ENCODE peak calls at places on chromosomes 11 and 22, in six cellular contexts. One of them, this sample, is unnamed.

GRCh38 chr22:20567371-20567847 is 60.0 kb downstream of the MED15 start:
- DNase-seq in tibial nerve: no peak
- DNase-seq in HCT116: no peak
- DNase-seq in uterus: no peak
- DNase-seq in fibroblast of lung: peak; percentile 76
- DNase-seq in breast epithelium: no peak
- DNase-seq in this sample: no peak

GRCh38 chr22:39176067-39176621 is 23.7 kb upstream of the CBX7 start:
- DNase-seq in tibial nerve: peak; percentile 52
- DNase-seq in HCT116: no peak
- DNase-seq in uterus: peak; percentile 72
- DNase-seq in fibroblast of lung: peak; percentile 74
- DNase-seq in breast epithelium: peak; percentile 84
- DNase-seq in this sample: no peak

GRCh38 chr22:36344106-36344827 is 43.5 kb downstream of the MYH9 start:
- DNase-seq in tibial nerve: no peak
- DNase-seq in HCT116: no peak
- DNase-seq in uterus: no peak
- DNase-seq in fibroblast of lung: no peak
- DNase-seq in breast epithelium: no peak
- DNase-seq in this sample: no peak

GRCh38 chr22:35631597-35631996 is 14.5 kb upstream of the MB start:
- DNase-seq in tibial nerve: no peak
- DNase-seq in HCT116: peak; percentile 65
- DNase-seq in uterus: no peak
- DNase-seq in fibroblast of lung: no peak
- DNase-seq in breast epithelium: peak; percentile 54
- DNase-seq in this sample: no peak

GRCh38 chr11:61120865-61121831 is 18.9 kb downstream of the CD5 start:
- DNase-seq in tibial nerve: no peak
- DNase-seq in HCT116: no peak
- DNase-seq in uterus: peak; percentile 45
- DNase-seq in fibroblast of lung: peak; percentile 34
- DNase-seq in breast epithelium: no peak
- DNase-seq in this sample: no peak

GRCh38 chr22:41274856-41275255 is 11.1 kb downstream of the RANGAP1 start:
- DNase-seq in tibial nerve: no peak
- DNase-seq in HCT116: no peak
- DNase-seq in uterus: no peak
- DNase-seq in fibroblast of lung: no peak
- DNase-seq in breast epithelium: peak; percentile 69
- DNase-seq in this sample: no peak

GRCh38 chr22:46195487-46196165 is 45.3 kb downstream of the PPARA start:
- DNase-seq in tibial nerve: no peak
- DNase-seq in HCT116: no peak
- DNase-seq in uterus: no peak
- DNase-seq in fibroblast of lung: no peak
- DNase-seq in breast epithelium: no peak
- DNase-seq in this sample: no peak

GRCh38 chr11:8370812-8371515 is 107.3 kb upstream of the LMO1 start:
- DNase-seq in tibial nerve: no peak
- DNase-seq in HCT116: no peak
- DNase-seq in uterus: peak; percentile 2
- DNase-seq in fibroblast of lung: no peak
- DNase-seq in breast epithelium: no peak
- DNase-seq in this sample: no peak

GRCh38 chr22:36117053-36117554 is 43.5 kb downstream of the APOL3 start:
- DNase-seq in tibial nerve: no peak
- DNase-seq in HCT116: no peak
- DNase-seq in uterus: no peak
- DNase-seq in fibroblast of lung: no peak
- DNase-seq in breast epithelium: no peak
- DNase-seq in this sample: no peak

GRCh38 chr11:70786021-70786665 is 387.8 kb downstream of the CTTN start:
- DNase-seq in tibial nerve: no peak
- DNase-seq in HCT116: no peak
- DNase-seq in uterus: no peak
- DNase-seq in fibroblast of lung: no peak
- DNase-seq in breast epithelium: no peak
- DNase-seq in this sample: no peak

GRCh38 chr11:70785372-70785771 is 387.0 kb downstream of the CTTN start:
- DNase-seq in tibial nerve: no peak
- DNase-seq in HCT116: no peak
- DNase-seq in uterus: no peak
- DNase-seq in fibroblast of lung: no peak
- DNase-seq in breast epithelium: no peak
- DNase-seq in this sample: no peak

GRCh38 chr11:70782401-70782913 is 384.1 kb downstream of the CTTN start:
- DNase-seq in tibial nerve: no peak
- DNase-seq in HCT116: no peak
- DNase-seq in uterus: no peak
- DNase-seq in fibroblast of lung: no peak
- DNase-seq in breast epithelium: no peak
- DNase-seq in this sample: no peak

GRCh38 chr11:70783821-70784220 is 385.5 kb downstream of the CTTN start:
- DNase-seq in tibial nerve: no peak
- DNase-seq in HCT116: no peak
- DNase-seq in uterus: no peak
- DNase-seq in fibroblast of lung: no peak
- DNase-seq in breast epithelium: no peak
- DNase-seq in this sample: no peak

DNA sequence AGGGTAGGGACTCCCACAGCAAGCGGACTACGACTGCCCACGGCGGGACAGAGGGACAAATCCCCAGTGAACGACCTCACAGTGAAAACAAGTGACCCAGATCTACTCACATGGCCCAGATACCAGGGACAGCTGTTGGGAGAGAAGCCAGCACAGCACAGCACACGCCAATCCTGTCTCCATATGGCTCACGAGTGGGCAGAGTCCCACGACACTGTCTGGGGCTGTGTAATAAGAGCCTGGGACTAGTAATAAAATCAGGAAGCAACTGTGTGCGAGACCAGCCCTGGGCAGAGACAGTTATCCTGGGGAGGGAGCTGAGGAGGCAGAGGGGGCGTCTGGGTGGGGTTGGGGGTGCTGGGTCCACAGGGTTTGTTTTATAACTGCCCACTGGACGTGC is 385.0 kb downstream of the CTTN start:
- DNase-seq in tibial nerve: no peak
- DNase-seq in HCT116: no peak
- DNase-seq in uterus: no peak
- DNase-seq in fibroblast of lung: no peak
- DNase-seq in breast epithelium: no peak
- DNase-seq in this sample: no peak
- H3K4me1 ChIP-seq in tibial nerve: no peaks in the 10 kb centered on the region
- H3K4me1 ChIP-seq in HCT116: peaks cover 10% of the 10 kb centered on the region
- H3K4me1 ChIP-seq in uterus: no peaks in the 10 kb centered on the region
- H3K4me1 ChIP-seq in fibroblast of lung: no peaks in the 10 kb centered on the region
- H3K4me1 ChIP-seq in breast epithelium: no peaks in the 10 kb centered on the region
- H3K4me1 ChIP-seq in this sample: no peaks in the 10 kb centered on the region

GRCh38 chr11:117856892-117857291 is 19.6 kb downstream of the FXYD6 start:
- DNase-seq in tibial nerve: no peak
- DNase-seq in HCT116: no peak
- DNase-seq in uterus: no peak
- DNase-seq in fibroblast of lung: no peak
- DNase-seq in breast epithelium: no peak
- DNase-seq in this sample: no peak

GRCh38 chr11:117859713-117860112 is 16.7 kb downstream of the FXYD6 start:
- DNase-seq in tibial nerve: no peak
- DNase-seq in HCT116: no peak
- DNase-seq in uterus: no peak
- DNase-seq in fibroblast of lung: no peak
- DNase-seq in breast epithelium: no peak
- DNase-seq in this sample: no peak

GRCh38 chr11:117859061-117859460 is 17.4 kb downstream of the FXYD6 start:
- DNase-seq in tibial nerve: no peak
- DNase-seq in HCT116: no peak
- DNase-seq in uterus: peak; percentile 15
- DNase-seq in fibroblast of lung: no peak
- DNase-seq in breast epithelium: no peak
- DNase-seq in this sample: no peak

GRCh38 chr11:117856252-117856651 is 20.2 kb downstream of the FXYD6 start:
- DNase-seq in tibial nerve: no peak
- DNase-seq in HCT116: no peak
- DNase-seq in uterus: peak; percentile 13
- DNase-seq in fibroblast of lung: no peak
- DNase-seq in breast epithelium: no peak
- DNase-seq in this sample: no peak

DNA sequence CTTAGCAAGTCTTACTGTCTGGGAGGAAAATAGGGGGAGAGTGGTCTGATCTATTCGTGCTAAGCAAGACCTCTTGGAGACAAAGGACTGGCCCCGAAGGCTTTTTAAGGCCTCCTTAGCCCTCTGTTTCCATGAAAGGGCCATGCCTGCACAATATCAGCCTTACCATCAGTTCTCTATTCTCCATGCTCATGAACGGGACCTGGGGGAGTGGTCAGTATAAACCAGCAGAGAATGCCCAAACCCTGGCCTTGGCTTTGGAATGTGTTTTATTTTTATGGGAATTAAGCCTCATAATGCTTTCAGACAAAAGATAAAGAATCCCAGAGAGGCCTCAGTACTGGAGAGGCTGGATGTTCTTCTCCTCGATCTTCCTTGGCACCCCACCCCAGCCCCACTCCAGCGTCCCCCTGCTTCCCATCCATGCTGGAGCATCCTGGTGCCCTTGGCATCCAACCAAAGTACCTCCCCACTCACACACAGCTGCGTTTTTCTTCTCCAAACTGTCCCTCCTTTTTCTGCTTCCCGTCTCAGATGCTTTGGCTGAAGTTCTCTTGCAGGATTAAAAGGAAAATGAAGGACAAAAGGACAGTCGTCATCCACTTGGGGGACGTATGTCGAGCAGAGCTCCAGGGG is 18.6 kb downstream of the FXYD6 start:
- DNase-seq in tibial nerve: no peak
- DNase-seq in HCT116: no peak
- DNase-seq in uterus: peak; percentile 42
- DNase-seq in fibroblast of lung: no peak
- DNase-seq in breast epithelium: no peak
- DNase-seq in this sample: no peak
- H3K4me1 ChIP-seq in tibial nerve: peaks cover 10% of the 10 kb centered on the region
- H3K4me1 ChIP-seq in HCT116: no peaks in the 10 kb centered on the region
- H3K4me1 ChIP-seq in uterus: peaks cover 7% of the 10 kb centered on the region
- H3K4me1 ChIP-seq in fibroblast of lung: no peaks in the 10 kb centered on the region
- H3K4me1 ChIP-seq in breast epithelium: no peaks in the 10 kb centered on the region
- H3K4me1 ChIP-seq in this sample: no peaks in the 10 kb centered on the region

DNA sequence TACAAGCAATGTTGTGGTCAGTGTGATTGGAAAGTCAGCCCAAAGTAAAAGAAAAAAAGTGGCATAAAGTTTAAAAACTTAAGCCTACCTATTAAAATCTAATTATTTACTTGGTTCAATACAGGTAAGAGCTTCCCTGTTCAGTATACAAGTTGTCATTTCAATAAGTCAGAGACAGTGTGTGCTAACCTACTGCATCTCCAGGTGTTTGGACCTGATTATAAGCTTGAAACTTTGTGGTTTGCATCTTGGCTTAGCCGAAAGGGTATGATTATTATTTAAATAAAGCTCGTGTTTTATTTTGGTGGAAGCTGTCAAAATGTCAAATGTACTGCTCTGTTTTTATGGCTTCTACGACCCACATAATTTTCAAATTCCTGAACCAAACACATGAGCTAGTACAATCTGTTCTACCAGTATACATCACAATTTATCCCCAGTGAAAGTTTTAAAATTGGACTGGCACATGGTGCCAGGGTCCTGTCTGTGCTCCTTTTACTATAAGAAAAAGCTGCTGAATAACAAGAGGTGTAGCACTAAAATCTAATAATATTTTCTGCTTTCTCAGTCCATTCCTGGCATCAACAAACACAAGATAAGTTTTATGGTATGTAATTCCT is 103.9 kb upstream of the ANO3 start:
- DNase-seq in tibial nerve: no peak
- DNase-seq in HCT116: no peak
- DNase-seq in uterus: no peak
- DNase-seq in fibroblast of lung: no peak
- DNase-seq in breast epithelium: no peak
- DNase-seq in this sample: no peak
- H3K4me1 ChIP-seq in tibial nerve: peaks cover 3% of the 10 kb centered on the region
- H3K4me1 ChIP-seq in HCT116: no peaks in the 10 kb centered on the region
- H3K4me1 ChIP-seq in uterus: no peaks in the 10 kb centered on the region
- H3K4me1 ChIP-seq in fibroblast of lung: peaks cover 18% of the 10 kb centered on the region
- H3K4me1 ChIP-seq in breast epithelium: no peaks in the 10 kb centered on the region
- H3K4me1 ChIP-seq in this sample: no peaks in the 10 kb centered on the region

DNA sequence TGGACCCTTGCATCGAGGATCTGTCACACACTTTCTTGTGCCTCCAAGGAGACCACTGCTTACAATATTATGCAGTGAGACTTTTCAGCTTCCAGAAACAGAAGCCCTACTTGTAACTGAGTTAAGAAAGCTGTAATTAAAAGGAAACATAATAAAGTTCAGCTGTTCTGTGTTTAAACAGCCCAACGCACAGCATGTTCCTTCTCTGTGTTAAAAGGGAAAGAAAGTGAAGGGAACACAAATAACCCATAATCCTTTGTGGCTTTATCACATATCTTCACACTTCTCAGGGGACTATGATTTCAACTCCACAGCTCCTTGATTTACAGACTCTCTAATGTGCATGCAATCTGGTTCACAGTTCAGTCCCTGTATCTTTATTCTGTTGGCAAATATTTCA is 200.3 kb upstream of the MTNR1B start:
- DNase-seq in tibial nerve: no peak
- DNase-seq in HCT116: no peak
- DNase-seq in uterus: no peak
- DNase-seq in fibroblast of lung: no peak
- DNase-seq in breast epithelium: no peak
- DNase-seq in this sample: no peak
- H3K4me1 ChIP-seq in tibial nerve: peaks cover 16% of the 10 kb centered on the region
- H3K4me1 ChIP-seq in HCT116: no peaks in the 10 kb centered on the region
- H3K4me1 ChIP-seq in uterus: no peaks in the 10 kb centered on the region
- H3K4me1 ChIP-seq in fibroblast of lung: no peaks in the 10 kb centered on the region
- H3K4me1 ChIP-seq in breast epithelium: no peaks in the 10 kb centered on the region
- H3K4me1 ChIP-seq in this sample: no peaks in the 10 kb centered on the region

This sample was measured in ascending aorta.